ENCODE peak calls at places on chromosomes 2 and 18, in six cellular contexts. S, V, Y, R, C and A are unnamed samples.

GRCh38 chr2:62196278-62196901 is 475 bp downstream of the B3GNT2 start:
- DNase-seq in C (peak), R (peak), Y (peak), S (no peak), V (no peak), A (peak)

GRCh38 chr18:61753373-61753772 is 139.4 kb downstream of the RNF152 start:
- DNase-seq in Y (no peak), V (no peak), C (no peak), R (no peak), S (no peak), A (no peak)

GRCh38 chr2:134782792-134783191 is 55.6 kb upstream of the ACMSD start:
- DNase-seq in Y (no peak), R (peak), C (no peak), S (no peak), V (no peak), A (no peak)

GRCh38 chr2:150532883-150533282 is 45.4 kb upstream of the RND3 start:
- DNase-seq in R (no peak), S (no peak), V (no peak), Y (no peak), C (no peak), A (no peak)

GRCh38 chr2:127155901-127156300 is 48.9 kb upstream of the BIN1 start:
- DNase-seq in V (no peak), S (peak), R (no peak), Y (no peak), C (no peak), A (no peak)

GRCh38 chr18:12005542-12006487 is 24.5 kb downstream of the IMPA2 start:
- DNase-seq in C (no peak), Y (no peak), V (no peak), S (no peak), R (peak), A (no peak)

GRCh38 chr2:109033171-109033570 is 44.2 kb upstream of the EDAR start:
- DNase-seq in R (no peak), S (no peak), V (no peak), Y (no peak), C (no peak), A (no peak)

GRCh38 chr2:54331095-54331835 is 75.2 kb upstream of the TSPYL6 start:
- DNase-seq in C (no peak), S (no peak), V (no peak), R (peak), Y (peak), A (no peak)

GRCh38 chr2:3399829-3400228 is 20.3 kb downstream of the TRAPPC12 start:
- DNase-seq in R (peak), S (no peak), C (no peak), Y (peak), V (no peak), A (no peak)

GRCh38 chr18:75211002-75211621 is 515 bp downstream of the TSHZ1 start:
- DNase-seq in R (no peak), V (no peak), S (no peak), C (no peak), Y (peak), A (no peak)

GRCh38 chr2:40418614-40419013 is 33.3 kb downstream of the SLC8A1 start:
- DNase-seq in V (no peak), Y (no peak), R (no peak), C (no peak), S (no peak), A (no peak)

GRCh38 chr18:55763805-55764204 is 175.8 kb upstream of the TCF4 start:
- DNase-seq in Y (no peak), R (no peak), V (no peak), C (no peak), S (no peak), A (no peak)

GRCh38 chr18:3593381-3593903 is 143.5 kb downstream of the TGIF1 start:
- DNase-seq in C (no peak), V (peak), S (no peak), R (no peak), Y (peak), A (peak)

GRCh38 chr2:225002656-225003045 is 39.6 kb downstream of the DOCK10 start:
- DNase-seq in R (no peak), S (no peak), V (no peak), C (no peak), Y (no peak), A (no peak)

GRCh38 chr2:76080154-76080553 is 369.4 kb upstream of the GCFC2 start:
- DNase-seq in S (no peak), V (no peak), C (no peak), Y (peak), R (no peak), A (no peak)

GRCh38 chr18:55314615-55315237 is 273.3 kb downstream of the TCF4 start:
- DNase-seq in C (no peak), Y (peak), S (no peak), R (no peak), V (no peak), A (no peak)

GRCh38 chr2:24491626-24492282 is 700 bp downstream of the NCOA1 start:
- DNase-seq in S (peak), Y (peak), V (no peak), R (peak), C (peak), A (peak)

GRCh38 chr2:95377216-95377530 is 25.3 kb upstream of the FAHD2A start:
- DNase-seq in S (no peak), R (no peak), C (no peak), Y (no peak), V (no peak), A (no peak)

GRCh38 chr18:55587341-55588000 is 521 bp downstream of the TCF4 start:
- DNase-seq in R (peak), S (no peak), V (no peak), Y (peak), C (peak), A (no peak)

GRCh38 chr2:235449568-235449967 is 44.3 kb upstream of the AGAP1 start:
- DNase-seq in V (no peak), Y (no peak), C (no peak), S (peak), R (no peak), A (no peak)

GRCh38 chr2:233982421-233983121 is 65.4 kb downstream of the TRPM8 start:
- DNase-seq in R (no peak), S (no peak), V (peak), Y (no peak), C (no peak), A (no peak)

GRCh38 chr2:84077504-84077903 is 381.6 kb downstream of the SUCLG1 start:
- DNase-seq in V (no peak), C (peak), R (peak), S (no peak), Y (peak), A (peak)

GRCh38 chr18:55317322-55317721 is 270.7 kb downstream of the TCF4 start:
- DNase-seq in S (no peak), V (no peak), C (no peak), Y (no peak), R (no peak), A (no peak)

GRCh38 chr18:5196253-5197031 is 615 bp downstream of the AKAIN1 start:
- DNase-seq in C (peak), R (peak), Y (peak), V (no peak), S (no peak), A (no peak)

GRCh38 chr18:55651236-55651635 is 63.2 kb upstream of the TCF4 start:
- DNase-seq in V (no peak), R (no peak), C (no peak), Y (no peak), S (no peak), A (no peak)

GRCh38 chr2:133838642-133839370 is 270.5 kb upstream of the NCKAP5 start:
- DNase-seq in V (no peak), C (no peak), S (no peak), Y (no peak), R (no peak), A (no peak)

GRCh38 chr2:103386872-103387271 is 625.0 kb downstream of the TMEM182 start:
- DNase-seq in C (no peak), R (no peak), V (no peak), Y (no peak), S (no peak), A (no peak)

GRCh38 chr2:43217228-43218220 is 8.9 kb downstream of the ZFP36L2 start:
- DNase-seq in Y (peak), S (no peak), V (no peak), C (peak), R (peak), A (no peak)

GRCh38 chr2:167192833-167193232 is 304.6 kb downstream of the XIRP2 start:
- DNase-seq in Y (no peak), V (peak), S (no peak), R (no peak), C (no peak), A (no peak)

GRCh38 chr2:154194917-154195643 is 323.4 kb downstream of the GALNT13 start:
- DNase-seq in C (no peak), R (no peak), S (no peak), Y (no peak), V (no peak), A (no peak)

GRCh38 chr2:113700186-113700841 is 56.1 kb downstream of the SLC35F5 start:
- DNase-seq in C (peak), S (no peak), V (no peak), Y (peak), R (no peak), A (no peak)

GRCh38 chr18:28178720-28179119 is 1.8 kb upstream of the CDH2 start:
- DNase-seq in C (no peak), Y (peak), V (no peak), R (no peak), S (no peak), A (no peak)

GRCh38 chr18:28177828-28178635 is 1.1 kb upstream of the CDH2 start:
- DNase-seq in Y (peak), V (no peak), R (peak), C (peak), S (peak), A (peak)

GRCh38 chr18:28175930-28176673 is 828 bp downstream of the CDH2 start:
- DNase-seq in V (no peak), R (no peak), C (peak), S (no peak), Y (peak), A (no peak)

GRCh38 chr18:28176674-28176932 is 327 bp downstream of the CDH2 start:
- DNase-seq in R (no peak), V (no peak), Y (peak), S (no peak), C (peak), A (no peak)

GRCh38 chr18:28176933-28177827 is at the start of gene CDH2:
- DNase-seq in V (peak), S (peak), R (peak), Y (peak), C (peak), A (no peak)
- TF ChIP-seq CTCF in V (peak), S (peak), R (no peak), Y (no peak), C (no peak), A (no peak)

GRCh38 chr2:176826356-176826755 is 386.2 kb upstream of the HNRNPA3 start:
- DNase-seq in Y (no peak), S (no peak), R (no peak), V (no peak), C (no peak), A (no peak)

GRCh38 chr2:176817061-176817565 is 395.5 kb upstream of the HNRNPA3 start:
- DNase-seq in S (no peak), Y (peak), C (no peak), R (no peak), V (no peak), A (peak)

GRCh38 chr2:176818653-176819052 is 393.9 kb upstream of the HNRNPA3 start:
- DNase-seq in S (no peak), Y (peak), C (no peak), R (no peak), V (no peak), A (no peak)

GRCh38 chr2:176822060-176822459 is 390.5 kb upstream of the HNRNPA3 start:
- DNase-seq in R (no peak), C (no peak), Y (no peak), S (no peak), V (no peak), A (no peak)

GRCh38 chr2:176821350-176821749 is 391.2 kb upstream of the HNRNPA3 start:
- DNase-seq in V (no peak), Y (no peak), R (no peak), S (no peak), C (no peak), A (no peak)
- TF ChIP-seq CTCF in V (no peak), Y (no peak), R (no peak), S (peak), C (no peak), A (no peak)

DNA sequence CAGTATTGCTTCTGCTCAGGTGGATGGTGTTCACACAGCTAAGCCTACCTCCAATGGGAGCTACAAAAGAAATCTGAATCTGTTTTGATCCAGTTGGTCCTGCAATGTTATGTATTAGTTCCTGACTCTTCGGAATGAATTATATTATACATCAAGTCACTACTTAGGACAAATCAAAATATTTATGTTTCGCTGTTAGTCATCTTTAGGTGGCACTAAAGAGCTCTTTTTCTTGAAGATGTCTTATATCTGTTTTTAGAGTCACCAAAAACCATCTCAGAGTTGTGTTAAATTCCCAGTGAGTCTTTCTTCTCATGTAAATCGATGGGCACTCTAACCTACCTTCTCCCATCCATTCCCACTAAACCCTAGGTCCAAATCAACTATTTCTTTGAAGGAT is 2.2 kb downstream of the DNER start:
- DNase-seq in C (no peak), S (no peak), R (no peak), V (no peak), Y (no peak), A (no peak)
- TF ChIP-seq CTCF in C (no peak), S (no peak), R (no peak), V (no peak), Y (peak), A (peak)

GRCh38 chr18:50573679-50574078 is 13.8 kb downstream of the MAPK4 start:
- DNase-seq in Y (peak), S (no peak), V (no peak), R (no peak), C (no peak), A (no peak)
- TF ChIP-seq CTCF in Y (peak), S (peak), V (no peak), R (no peak), C (no peak), A (no peak)

DNA sequence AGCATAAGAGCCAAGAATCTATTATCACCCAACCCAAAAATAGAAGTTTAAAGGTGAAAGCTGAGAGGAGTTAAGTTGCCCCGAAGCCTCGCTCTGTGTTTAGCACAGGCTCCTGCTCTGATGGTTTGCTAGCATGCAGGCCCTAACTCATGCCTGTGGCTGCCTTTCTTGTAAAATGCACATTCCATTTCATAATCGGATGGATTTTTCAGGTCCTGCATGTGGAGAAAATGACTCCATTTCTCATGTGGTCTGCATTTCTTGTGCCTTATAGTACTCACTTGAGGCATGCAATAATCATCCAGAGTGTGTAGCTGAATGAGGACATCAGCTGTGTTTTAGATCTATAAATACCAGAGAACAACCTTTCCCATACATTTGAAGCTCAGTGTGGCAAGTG is 381.8 kb downstream of the CPS1 start:
- DNase-seq in S (no peak), R (no peak), V (no peak), Y (peak), C (no peak), A (no peak)
- TF ChIP-seq CTCF in S (no peak), R (no peak), V (no peak), Y (no peak), C (no peak), A (no peak)

GRCh38 chr2:28413152-28413895 is 20.7 kb downstream of the FOSL2 start:
- DNase-seq in Y (peak), S (no peak), R (no peak), V (no peak), C (peak), A (no peak)
- TF ChIP-seq CTCF in Y (peak), S (peak), R (no peak), V (no peak), C (no peak), A (no peak)

GRCh38 chr2:160913323-160913722 is 246.9 kb upstream of the TANK start:
- DNase-seq in C (no peak), V (no peak), S (no peak), R (no peak), Y (no peak), A (no peak)
- TF ChIP-seq CTCF in C (no peak), V (no peak), S (no peak), R (no peak), Y (no peak), A (no peak)

DNA sequence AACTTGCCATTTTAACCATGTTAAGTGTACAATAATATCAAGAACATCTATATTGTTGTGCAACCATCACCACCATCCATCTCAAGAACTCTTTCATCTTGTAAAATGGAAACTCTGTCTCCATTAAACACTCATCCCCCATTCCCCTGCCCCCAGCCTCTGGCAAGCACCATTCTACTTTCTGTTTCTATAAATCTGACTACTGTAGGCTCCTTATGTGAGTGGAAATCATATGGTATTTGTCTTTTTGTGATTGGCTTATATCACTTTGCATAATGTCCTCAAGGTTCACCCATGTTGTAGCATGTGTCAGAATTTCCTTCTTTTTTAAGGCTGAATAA is 177.6 kb upstream of the TWIST2 start:
- DNase-seq in R (no peak), S (no peak), Y (no peak), C (no peak), V (no peak), A (no peak)
- TF ChIP-seq CTCF in R (no peak), S (no peak), Y (no peak), C (no peak), V (no peak), A (no peak)

DNA sequence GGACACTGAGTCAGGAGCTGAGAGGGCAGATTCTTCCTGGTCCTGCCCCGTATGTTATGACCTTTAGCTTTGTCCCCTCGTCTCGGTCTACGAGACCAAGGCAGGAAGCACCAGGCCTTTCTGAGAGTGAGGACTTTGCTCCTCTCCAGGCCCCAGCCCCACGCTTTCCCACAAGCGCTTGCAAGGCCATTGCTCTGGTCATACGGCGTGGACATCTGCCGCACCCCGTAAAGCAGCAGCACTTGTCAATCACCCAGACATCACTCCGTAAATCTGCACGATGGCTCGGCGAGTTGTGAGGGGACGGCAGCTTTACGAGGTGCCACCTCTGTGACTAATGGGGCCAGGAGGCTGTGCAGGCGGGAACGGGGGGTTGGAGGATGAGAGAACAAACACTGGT is 100.8 kb upstream of the TWIST2 start:
- DNase-seq in Y (no peak), V (no peak), R (no peak), C (no peak), S (no peak), A (no peak)
- TF ChIP-seq CTCF in Y (no peak), V (no peak), R (no peak), C (no peak), S (no peak), A (no peak)